ENCODE peak calls at places on chromosomes 16 and 17, in six cellular contexts. F is PC-3, C is right atrium auricular region, W is tibial artery, L is tibial nerve, M is psoas muscle. N is an unnamed sample.

GRCh38 chr16:85838381-85838780 is 38.9 kb downstream of the COX4I1 start:
- DNase-seq in M (no peak), C (no peak), W (no peak), L (no peak), F (no peak), N (no peak)

GRCh38 chr17:44536090-44536960 is 21.0 kb upstream of the FZD2 start:
- DNase-seq in M (no peak), L (no peak), C (no peak), W (no peak), F (no peak), N (no peak)

GRCh38 chr16:67548265-67549126 is 13.8 kb upstream of the CTCF start:
- DNase-seq in C (no peak), W (no peak), L (no peak), M (no peak), F (no peak), N (no peak)

GRCh38 chr16:70604407-70605283 is 41.7 kb upstream of the IL34 start:
- DNase-seq in M (no peak), W (no peak), C (no peak), F (no peak), L (no peak), N (no peak)

GRCh38 chr16:30722916-30723315 is 23.9 kb downstream of the SRCAP start:
- DNase-seq in W (no peak), F (no peak), L (no peak), M (no peak), C (no peak), N (no peak)

GRCh38 chr16:57993452-57993851 is 7.0 kb downstream of the ZNF319 start:
- DNase-seq in W (no peak), C (no peak), M (no peak), L (no peak), F (no peak), N (no peak)

GRCh38 chr17:29590979-29591736 is 1.7 kb upstream of the GIT1 start:
- DNase-seq in L (no peak), C (no peak), F (no peak), M (peak; percentile 75), W (peak; percentile 63), N (no peak)

GRCh38 chr16:28473714-28474265 is 1.7 kb upstream of the NPIPB7 start:
- DNase-seq in L (no peak), F (no peak), C (no peak), M (no peak), W (no peak), N (no peak)

GRCh38 chr17:2594657-2595085 is 1.2 kb downstream of the PAFAH1B1 start:
- DNase-seq in M (no peak), W (no peak), L (no peak), C (no peak), F (no peak), N (no peak)

GRCh38 chr16:79328327-79329162 is 272.0 kb downstream of the MAF start:
- DNase-seq in M (no peak), L (no peak), C (no peak), W (peak; percentile 25), F (no peak), N (no peak)

DNA sequence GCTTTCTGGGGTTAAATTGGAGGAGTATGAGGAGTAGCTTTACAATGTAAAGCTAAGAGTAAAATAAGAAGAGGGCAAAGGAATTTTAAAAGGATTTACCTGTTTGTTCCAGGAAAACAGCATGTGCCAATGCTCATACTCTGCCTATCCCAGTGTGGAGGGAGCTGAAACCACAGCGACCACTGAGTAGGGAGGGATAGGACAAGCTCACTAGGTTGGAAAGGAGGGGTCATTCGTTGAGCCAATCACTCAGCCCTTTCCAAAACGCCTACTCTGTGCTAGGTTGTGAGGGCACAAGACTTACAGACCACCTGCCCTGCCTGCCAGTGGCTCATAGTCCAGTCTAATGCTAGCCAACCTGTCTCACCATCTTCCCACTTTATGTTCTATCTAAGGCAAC is 1.1 kb upstream of the DNAJC7 start:
- DNase-seq in F (no peak), M (no peak), C (no peak), W (no peak), L (no peak), N (no peak)
- H3K4me3 ChIP-seq in F (peak overlapping the region; percentile 94), M (peak overlapping the region; percentile 95), C (no peak overlapping the region), W (peak overlapping the region; percentile 83), L (peak overlapping the region; percentile 72), N (peak overlapping the region; percentile 89)

GRCh38 chr17:33210240-33210639 is 82.9 kb downstream of the ASIC2 start:
- DNase-seq in W (no peak), L (no peak), M (no peak), F (no peak), C (no peak), N (no peak)
- TF ChIP-seq CTCF in W (no peak), L (no peak), M (no peak), F (no peak), C (no peak), N (no peak)

DNA sequence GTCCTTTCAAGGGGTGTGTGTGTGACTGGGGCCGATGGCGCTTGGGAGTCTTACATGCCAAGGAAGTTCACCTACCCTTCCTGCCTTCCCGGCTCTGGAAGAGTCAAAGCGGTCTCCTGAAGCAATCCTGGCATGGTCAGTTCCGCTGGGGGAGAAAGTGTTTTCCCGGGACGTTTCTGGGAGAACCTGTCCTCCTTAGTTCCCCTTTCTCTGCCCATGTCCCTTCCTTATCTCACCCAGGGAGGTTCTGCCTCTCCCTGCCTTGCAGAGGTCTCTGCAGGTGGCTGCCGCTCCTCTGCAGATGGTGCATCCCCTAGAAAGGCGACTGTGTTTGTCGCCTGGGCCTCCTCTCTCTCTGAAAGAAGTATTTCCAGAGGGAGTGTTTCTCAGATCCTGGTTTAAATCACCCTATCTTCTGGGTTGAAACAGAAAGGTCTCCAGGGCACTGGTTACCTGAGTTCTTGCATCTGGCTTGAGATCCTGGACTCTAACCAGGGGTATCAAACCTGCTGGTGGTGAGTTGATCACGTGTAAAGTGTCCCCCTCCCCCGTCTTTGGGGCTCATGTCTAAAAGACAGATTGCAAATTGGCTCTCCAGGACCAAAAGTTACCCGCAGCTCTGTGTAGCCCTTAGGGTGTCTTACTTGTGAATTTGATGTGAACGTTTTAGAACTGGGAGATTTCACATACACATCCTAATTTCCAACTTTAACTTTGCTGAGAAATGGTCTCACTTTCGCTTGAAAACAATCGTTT is 1.9 kb downstream of the PRKCB start:
- DNase-seq in M (no peak), L (no peak), C (no peak), F (no peak), W (no peak), N (no peak)
- H3K27me3 ChIP-seq in M (peaks cover 2% of the 10 kb centered on the region), L (no peaks in the 10 kb centered on the region), C (peaks cover 11% of the 10 kb centered on the region), F (peaks cover 29% of the 10 kb centered on the region), W (no peaks in the 10 kb centered on the region), N (peaks cover 21% of the 10 kb centered on the region)

GRCh38 chr17:72515291-72516065 is 394.7 kb downstream of the SOX9 start:
- DNase-seq in L (no peak), F (no peak), M (no peak), W (no peak), C (no peak), N (no peak)
- H3K4me3 ChIP-seq in L (no peak overlapping the region), F (no peak overlapping the region), M (no peak overlapping the region), W (no peak overlapping the region), C (no peak overlapping the region), N (no peak overlapping the region)

DNA sequence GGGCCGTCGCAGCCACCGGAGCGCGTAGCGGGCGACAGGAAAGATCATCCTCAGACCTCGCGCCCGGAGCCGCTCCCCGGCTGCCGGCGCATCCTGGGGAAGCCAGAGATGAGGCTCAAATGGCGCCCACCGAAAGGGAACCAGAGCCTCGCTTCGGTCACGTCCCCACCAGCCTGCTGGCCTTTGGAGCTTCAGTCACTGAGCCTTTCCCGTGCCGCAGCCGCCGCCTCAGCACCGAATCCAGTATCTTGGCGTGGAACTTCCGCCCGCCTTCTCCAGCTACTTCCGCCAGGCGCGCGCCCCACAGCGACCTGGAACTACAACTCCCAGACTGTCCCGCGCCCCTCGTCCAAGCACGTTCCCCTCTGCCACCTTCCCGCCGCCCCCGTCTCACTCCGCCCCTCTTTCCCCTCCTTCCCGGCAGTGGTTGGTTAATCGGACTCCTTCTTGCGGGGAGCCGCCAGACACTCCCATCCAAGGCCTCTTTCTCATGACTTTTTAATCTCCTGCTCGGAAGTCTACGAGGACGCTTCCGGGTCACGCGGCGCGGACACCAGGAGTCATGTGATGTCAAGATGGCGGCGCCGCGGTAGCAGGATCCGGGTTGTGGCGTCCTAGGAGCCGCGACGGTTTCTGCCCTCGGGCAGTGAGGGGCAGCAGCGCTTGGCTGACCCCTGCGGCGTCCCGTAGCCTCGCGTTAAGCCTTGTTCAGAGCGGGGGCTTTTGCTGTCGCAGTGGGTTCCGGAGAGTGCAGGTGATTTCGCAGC is at the start of the genes SMCR8 and TOP3A:
- DNase-seq in F (peak; percentile 97), W (peak; percentile 99), C (peak; percentile 99), L (peak; percentile 97), M (peak; percentile 99), N (peak; percentile 97)
- TF ChIP-seq CTCF in F (no peak), W (peak; percentile 7), C (no peak), L (no peak), M (no peak), N (no peak)

GRCh38 chr17:14494161-14494560 is 193.3 kb downstream of the HS3ST3B1 start:
- DNase-seq in M (no peak), W (no peak), F (no peak), C (no peak), L (no peak), N (no peak)

GRCh38 chr17:14499976-14500375 is 199.1 kb downstream of the HS3ST3B1 start:
- DNase-seq in C (no peak), L (no peak), W (no peak), M (no peak), F (no peak), N (no peak)

DNA sequence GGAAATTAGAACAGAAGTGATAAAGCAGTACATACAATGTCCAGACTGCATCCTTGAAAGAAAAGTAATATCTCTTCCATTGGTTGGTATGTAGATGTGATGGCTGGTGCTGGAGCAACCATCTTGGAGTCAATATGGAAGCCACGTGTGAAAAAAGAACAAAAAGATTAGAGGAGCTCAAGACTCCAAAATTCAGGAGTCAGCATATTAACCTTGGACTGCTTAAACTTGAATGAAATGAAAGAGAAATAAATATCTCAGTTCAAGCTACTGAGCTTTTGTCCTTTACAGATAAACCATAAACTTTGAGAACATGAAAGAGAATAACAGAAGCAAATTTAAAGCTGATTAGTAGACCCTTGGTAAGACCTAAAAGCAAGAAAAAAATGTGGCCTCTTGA is 197.9 kb downstream of the HS3ST3B1 start:
- DNase-seq in L (no peak), W (no peak), F (no peak), M (no peak), C (no peak), N (no peak)
- H3K27me3 ChIP-seq in L (no peaks in the 10 kb centered on the region), W (no peaks in the 10 kb centered on the region), F (peaks cover 38% of the 10 kb centered on the region), M (no peaks in the 10 kb centered on the region), C (no peaks in the 10 kb centered on the region), N (no peaks in the 10 kb centered on the region)

N was measured in BJ.